ENCODE peak calls at places on chromosome 17, in ten cellular contexts. One of them, this sample, is unnamed.

GRCh38 chr17:38967290-38967738 is at the start of gene FBXO47:
- DNase-seq in left ventricle myocardium inferior: peak
- DNase-seq in heart left ventricle: peak
- DNase-seq in aorta: peak
- DNase-seq in fibroblast of the aortic adventitia: peak
- DNase-seq in H9: peak
- DNase-seq in posterior vena cava: peak
- DNase-seq in activated CD8-positive, alpha-beta memory T cell treated with anti-CD3 and anti-CD28 coated beads, Interleukin-2, amount 50 U/mL, for 48 hours: peak
- DNase-seq in T-helper 1 cell: peak
- DNase-seq in MCF 10A: peak
- DNase-seq in this sample: peak

GRCh38 chr17:17131876-17132275 is 74.3 kb downstream of the PLD6 start:
- DNase-seq in posterior vena cava: no peak
- DNase-seq in left ventricle myocardium inferior: no peak
- DNase-seq in heart left ventricle: no peak
- DNase-seq in MCF 10A: no peak
- DNase-seq in activated CD8-positive, alpha-beta memory T cell treated with anti-CD3 and anti-CD28 coated beads, Interleukin-2, amount 50 U/mL, for 48 hours: no peak
- DNase-seq in T-helper 1 cell: no peak
- DNase-seq in fibroblast of the aortic adventitia: no peak
- DNase-seq in H9: no peak
- DNase-seq in aorta: no peak
- DNase-seq in this sample: no peak

GRCh38 chr17:19651461-19652238 is 3.1 kb downstream of the ALDH3A2 start:
- DNase-seq in heart left ventricle: no peak
- DNase-seq in aorta: no peak
- DNase-seq in H9: no peak
- DNase-seq in activated CD8-positive, alpha-beta memory T cell treated with anti-CD3 and anti-CD28 coated beads, Interleukin-2, amount 50 U/mL, for 48 hours: no peak
- DNase-seq in MCF 10A: peak
- DNase-seq in fibroblast of the aortic adventitia: no peak
- DNase-seq in T-helper 1 cell: no peak
- DNase-seq in posterior vena cava: no peak
- DNase-seq in left ventricle myocardium inferior: no peak
- DNase-seq in this sample: no peak

GRCh38 chr17:27244481-27245223 is 49.3 kb upstream of the WSB1 start:
- DNase-seq in heart left ventricle: peak
- DNase-seq in T-helper 1 cell: no peak
- DNase-seq in activated CD8-positive, alpha-beta memory T cell treated with anti-CD3 and anti-CD28 coated beads, Interleukin-2, amount 50 U/mL, for 48 hours: no peak
- DNase-seq in H9: peak
- DNase-seq in aorta: peak
- DNase-seq in posterior vena cava: peak
- DNase-seq in fibroblast of the aortic adventitia: peak
- DNase-seq in MCF 10A: peak
- DNase-seq in left ventricle myocardium inferior: peak
- DNase-seq in this sample: peak

GRCh38 chr17:76544123-76544915 is 4.5 kb downstream of the PRCD start:
- DNase-seq in MCF 10A: no peak
- DNase-seq in posterior vena cava: peak
- DNase-seq in heart left ventricle: peak
- DNase-seq in H9: peak
- DNase-seq in fibroblast of the aortic adventitia: no peak
- DNase-seq in T-helper 1 cell: no peak
- DNase-seq in left ventricle myocardium inferior: peak
- DNase-seq in activated CD8-positive, alpha-beta memory T cell treated with anti-CD3 and anti-CD28 coated beads, Interleukin-2, amount 50 U/mL, for 48 hours: no peak
- DNase-seq in aorta: peak
- DNase-seq in this sample: no peak

GRCh38 chr17:19714542-19715411 is 1.6 kb downstream of the SLC47A2 start:
- DNase-seq in MCF 10A: no peak
- DNase-seq in fibroblast of the aortic adventitia: no peak
- DNase-seq in left ventricle myocardium inferior: no peak
- DNase-seq in H9: peak
- DNase-seq in posterior vena cava: no peak
- DNase-seq in aorta: no peak
- DNase-seq in activated CD8-positive, alpha-beta memory T cell treated with anti-CD3 and anti-CD28 coated beads, Interleukin-2, amount 50 U/mL, for 48 hours: no peak
- DNase-seq in T-helper 1 cell: no peak
- DNase-seq in heart left ventricle: no peak
- DNase-seq in this sample: peak

GRCh38 chr17:69404398-69404797 is 10.1 kb upstream of the MAP2K6 start:
- DNase-seq in heart left ventricle: no peak
- DNase-seq in H9: no peak
- DNase-seq in activated CD8-positive, alpha-beta memory T cell treated with anti-CD3 and anti-CD28 coated beads, Interleukin-2, amount 50 U/mL, for 48 hours: no peak
- DNase-seq in MCF 10A: peak
- DNase-seq in posterior vena cava: no peak
- DNase-seq in left ventricle myocardium inferior: no peak
- DNase-seq in aorta: no peak
- DNase-seq in T-helper 1 cell: no peak
- DNase-seq in fibroblast of the aortic adventitia: no peak
- DNase-seq in this sample: no peak

GRCh38 chr17:40841246-40841645 is 18.8 kb upstream of the KRT10 start:
- DNase-seq in posterior vena cava: no peak
- DNase-seq in MCF 10A: no peak
- DNase-seq in left ventricle myocardium inferior: no peak
- DNase-seq in fibroblast of the aortic adventitia: no peak
- DNase-seq in H9: no peak
- DNase-seq in aorta: no peak
- DNase-seq in T-helper 1 cell: no peak
- DNase-seq in activated CD8-positive, alpha-beta memory T cell treated with anti-CD3 and anti-CD28 coated beads, Interleukin-2, amount 50 U/mL, for 48 hours: no peak
- DNase-seq in heart left ventricle: no peak
- DNase-seq in this sample: no peak

GRCh38 chr17:76166906-76167305 is 25.9 kb upstream of the FOXJ1 start:
- DNase-seq in posterior vena cava: peak
- DNase-seq in H9: no peak
- DNase-seq in fibroblast of the aortic adventitia: no peak
- DNase-seq in aorta: no peak
- DNase-seq in heart left ventricle: no peak
- DNase-seq in activated CD8-positive, alpha-beta memory T cell treated with anti-CD3 and anti-CD28 coated beads, Interleukin-2, amount 50 U/mL, for 48 hours: no peak
- DNase-seq in MCF 10A: no peak
- DNase-seq in T-helper 1 cell: no peak
- DNase-seq in left ventricle myocardium inferior: no peak
- DNase-seq in this sample: no peak

GRCh38 chr17:77329741-77330531 is 189.2 kb downstream of the SEC14L1 start:
- DNase-seq in posterior vena cava: no peak
- DNase-seq in MCF 10A: no peak
- DNase-seq in T-helper 1 cell: no peak
- DNase-seq in aorta: no peak
- DNase-seq in heart left ventricle: no peak
- DNase-seq in activated CD8-positive, alpha-beta memory T cell treated with anti-CD3 and anti-CD28 coated beads, Interleukin-2, amount 50 U/mL, for 48 hours: peak
- DNase-seq in left ventricle myocardium inferior: no peak
- DNase-seq in fibroblast of the aortic adventitia: no peak
- DNase-seq in H9: peak
- DNase-seq in this sample: no peak

GRCh38 chr17:42879596-42879985 is 21.0 kb upstream of the G6PC1 start:
- DNase-seq in activated CD8-positive, alpha-beta memory T cell treated with anti-CD3 and anti-CD28 coated beads, Interleukin-2, amount 50 U/mL, for 48 hours: no peak
- DNase-seq in MCF 10A: no peak
- DNase-seq in left ventricle myocardium inferior: no peak
- DNase-seq in T-helper 1 cell: no peak
- DNase-seq in heart left ventricle: no peak
- DNase-seq in posterior vena cava: peak
- DNase-seq in fibroblast of the aortic adventitia: no peak
- DNase-seq in aorta: no peak
- DNase-seq in H9: no peak
- DNase-seq in this sample: no peak

GRCh38 chr17:81064746-81065475 is 30.0 kb downstream of the BAIAP2 start:
- DNase-seq in H9: no peak
- DNase-seq in left ventricle myocardium inferior: no peak
- DNase-seq in MCF 10A: no peak
- DNase-seq in fibroblast of the aortic adventitia: peak
- DNase-seq in heart left ventricle: no peak
- DNase-seq in T-helper 1 cell: no peak
- DNase-seq in aorta: peak
- DNase-seq in posterior vena cava: no peak
- DNase-seq in activated CD8-positive, alpha-beta memory T cell treated with anti-CD3 and anti-CD28 coated beads, Interleukin-2, amount 50 U/mL, for 48 hours: no peak
- DNase-seq in this sample: no peak

GRCh38 chr17:2347805-2348685 is 10.7 kb downstream of the SGSM2 start:
- DNase-seq in posterior vena cava: no peak
- DNase-seq in T-helper 1 cell: no peak
- DNase-seq in MCF 10A: peak
- DNase-seq in fibroblast of the aortic adventitia: peak
- DNase-seq in heart left ventricle: no peak
- DNase-seq in activated CD8-positive, alpha-beta memory T cell treated with anti-CD3 and anti-CD28 coated beads, Interleukin-2, amount 50 U/mL, for 48 hours: no peak
- DNase-seq in left ventricle myocardium inferior: no peak
- DNase-seq in aorta: no peak
- DNase-seq in H9: peak
- DNase-seq in this sample: no peak

GRCh38 chr17:45225051-45225700 is 3.5 kb downstream of the FMNL1 start:
- DNase-seq in heart left ventricle: no peak
- DNase-seq in MCF 10A: peak
- DNase-seq in posterior vena cava: no peak
- DNase-seq in T-helper 1 cell: no peak
- DNase-seq in aorta: peak
- DNase-seq in fibroblast of the aortic adventitia: no peak
- DNase-seq in left ventricle myocardium inferior: no peak
- DNase-seq in activated CD8-positive, alpha-beta memory T cell treated with anti-CD3 and anti-CD28 coated beads, Interleukin-2, amount 50 U/mL, for 48 hours: peak
- DNase-seq in H9: peak
- DNase-seq in this sample: no peak

GRCh38 chr17:3695129-3695722 is 729 bp downstream of the P2RX5 start:
- DNase-seq in posterior vena cava: no peak
- DNase-seq in left ventricle myocardium inferior: peak
- DNase-seq in activated CD8-positive, alpha-beta memory T cell treated with anti-CD3 and anti-CD28 coated beads, Interleukin-2, amount 50 U/mL, for 48 hours: no peak
- DNase-seq in aorta: no peak
- DNase-seq in fibroblast of the aortic adventitia: no peak
- DNase-seq in H9: no peak
- DNase-seq in MCF 10A: peak
- DNase-seq in heart left ventricle: no peak
- DNase-seq in T-helper 1 cell: no peak
- DNase-seq in this sample: no peak

GRCh38 chr17:29151567-29151966 is 28.6 kb downstream of the MYO18A start:
- DNase-seq in left ventricle myocardium inferior: no peak
- DNase-seq in fibroblast of the aortic adventitia: peak
- DNase-seq in activated CD8-positive, alpha-beta memory T cell treated with anti-CD3 and anti-CD28 coated beads, Interleukin-2, amount 50 U/mL, for 48 hours: no peak
- DNase-seq in H9: peak
- DNase-seq in aorta: no peak
- DNase-seq in heart left ventricle: no peak
- DNase-seq in T-helper 1 cell: no peak
- DNase-seq in MCF 10A: peak
- DNase-seq in posterior vena cava: no peak
- DNase-seq in this sample: no peak

GRCh38 chr17:62787358-62787757 is 20.8 kb downstream of the MARCHF10 start:
- DNase-seq in heart left ventricle: no peak
- DNase-seq in fibroblast of the aortic adventitia: no peak
- DNase-seq in aorta: no peak
- DNase-seq in posterior vena cava: no peak
- DNase-seq in H9: no peak
- DNase-seq in activated CD8-positive, alpha-beta memory T cell treated with anti-CD3 and anti-CD28 coated beads, Interleukin-2, amount 50 U/mL, for 48 hours: no peak
- DNase-seq in T-helper 1 cell: no peak
- DNase-seq in MCF 10A: no peak
- DNase-seq in left ventricle myocardium inferior: no peak
- DNase-seq in this sample: no peak

GRCh38 chr17:9824094-9824493 is 1.6 kb upstream of the GLP2R start:
- DNase-seq in heart left ventricle: no peak
- DNase-seq in fibroblast of the aortic adventitia: no peak
- DNase-seq in MCF 10A: no peak
- DNase-seq in H9: no peak
- DNase-seq in T-helper 1 cell: no peak
- DNase-seq in left ventricle myocardium inferior: no peak
- DNase-seq in activated CD8-positive, alpha-beta memory T cell treated with anti-CD3 and anti-CD28 coated beads, Interleukin-2, amount 50 U/mL, for 48 hours: no peak
- DNase-seq in posterior vena cava: no peak
- DNase-seq in aorta: no peak
- DNase-seq in this sample: no peak

GRCh38 chr17:43114101-43114691 is 11.0 kb downstream of the BRCA1 start:
- DNase-seq in fibroblast of the aortic adventitia: no peak
- DNase-seq in posterior vena cava: no peak
- DNase-seq in activated CD8-positive, alpha-beta memory T cell treated with anti-CD3 and anti-CD28 coated beads, Interleukin-2, amount 50 U/mL, for 48 hours: no peak
- DNase-seq in left ventricle myocardium inferior: no peak
- DNase-seq in MCF 10A: no peak
- DNase-seq in heart left ventricle: no peak
- DNase-seq in H9: no peak
- DNase-seq in T-helper 1 cell: no peak
- DNase-seq in aorta: no peak
- DNase-seq in this sample: no peak

GRCh38 chr17:58531661-58532554 is 17.5 kb upstream of the MTMR4 start:
- DNase-seq in T-helper 1 cell: peak
- DNase-seq in MCF 10A: peak
- DNase-seq in aorta: peak
- DNase-seq in fibroblast of the aortic adventitia: no peak
- DNase-seq in H9: peak
- DNase-seq in left ventricle myocardium inferior: peak
- DNase-seq in activated CD8-positive, alpha-beta memory T cell treated with anti-CD3 and anti-CD28 coated beads, Interleukin-2, amount 50 U/mL, for 48 hours: peak
- DNase-seq in heart left ventricle: peak
- DNase-seq in posterior vena cava: no peak
- DNase-seq in this sample: peak

GRCh38 chr17:72176516-72176851 is 55.7 kb downstream of the SOX9 start:
- DNase-seq in left ventricle myocardium inferior: no peak
- DNase-seq in fibroblast of the aortic adventitia: no peak
- DNase-seq in activated CD8-positive, alpha-beta memory T cell treated with anti-CD3 and anti-CD28 coated beads, Interleukin-2, amount 50 U/mL, for 48 hours: no peak
- DNase-seq in posterior vena cava: no peak
- DNase-seq in MCF 10A: no peak
- DNase-seq in aorta: no peak
- DNase-seq in H9: no peak
- DNase-seq in T-helper 1 cell: no peak
- DNase-seq in heart left ventricle: no peak
- DNase-seq in this sample: no peak

GRCh38 chr17:36611345-36612072 is 10.1 kb downstream of the MRM1 start:
- DNase-seq in T-helper 1 cell: no peak
- DNase-seq in left ventricle myocardium inferior: no peak
- DNase-seq in heart left ventricle: no peak
- DNase-seq in MCF 10A: peak
- DNase-seq in H9: no peak
- DNase-seq in fibroblast of the aortic adventitia: peak
- DNase-seq in activated CD8-positive, alpha-beta memory T cell treated with anti-CD3 and anti-CD28 coated beads, Interleukin-2, amount 50 U/mL, for 48 hours: no peak
- DNase-seq in aorta: no peak
- DNase-seq in posterior vena cava: no peak
- DNase-seq in this sample: no peak

This sample was measured in pancreas.